ENCODE peak calls at places on chromosomes 2 and 18, in ten cellular contexts. B is GM12878, M is sigmoid colon, C is HepG2, U is ovary, O is SK-N-SH, Z is upper lobe of left lung, I is transverse colon, W is A549, V is K562. D is an unnamed sample.

GRCh38 chr2:98917031-98917459 is 19.0 kb downstream of the CRACDL start:
- DNase-seq in B (no peak), M (no peak), C (no peak), U (no peak), O (no peak), Z (no peak), I (no peak), W (peak), V (no peak), D (no peak)

GRCh38 chr2:64797881-64798590 is 144.3 kb upstream of the SERTAD2 start:
- DNase-seq in B (no peak), M (no peak), C (peak), U (no peak), O (no peak), Z (no peak), I (no peak), W (no peak), V (no peak), D (no peak)

GRCh38 chr2:11556101-11556806 is 22.4 kb downstream of the GREB1 start:
- DNase-seq in B (no peak), M (no peak), C (no peak), U (peak), O (no peak), Z (no peak), I (no peak), W (no peak), V (no peak), D (no peak)

GRCh38 chr2:84906108-84906899 is 848 bp downstream of the TMSB10 start:
- DNase-seq in B (no peak), M (peak), C (no peak), U (peak), O (peak), Z (peak), I (peak), W (no peak), V (peak), D (no peak)

GRCh38 chr2:160432633-160433032 is 61.0 kb downstream of the RBMS1 start:
- DNase-seq in B (no peak), M (no peak), C (no peak), U (no peak), O (no peak), Z (no peak), I (peak), W (peak), V (no peak), D (no peak)

GRCh38 chr2:102932521-102932920 is 170.7 kb downstream of the TMEM182 start:
- DNase-seq in B (no peak), M (no peak), C (no peak), U (no peak), O (no peak), Z (no peak), I (no peak), W (no peak), V (no peak), D (no peak)

GRCh38 chr2:158412206-158412605 is 44.3 kb downstream of the CCDC148 start:
- DNase-seq in B (no peak), M (no peak), C (peak), U (no peak), O (no peak), Z (no peak), I (no peak), W (no peak), V (no peak), D (no peak)

GRCh38 chr18:59063300-59063895 is 76.3 kb upstream of the SEC11C start:
- DNase-seq in B (peak), M (peak), C (no peak), U (no peak), O (no peak), Z (no peak), I (no peak), W (no peak), V (no peak), D (no peak)

GRCh38 chr2:160472839-160473251 is 20.8 kb downstream of the RBMS1 start:
- DNase-seq in B (no peak), M (no peak), C (no peak), U (no peak), O (no peak), Z (no peak), I (no peak), W (no peak), V (no peak), D (no peak)

GRCh38 chr2:127157651-127158460 is 50.9 kb upstream of the BIN1 start:
- DNase-seq in B (no peak), M (peak), C (peak), U (no peak), O (peak), Z (no peak), I (no peak), W (no peak), V (no peak), D (no peak)

GRCh38 chr18:77141401-77142118 is 9.0 kb upstream of the MBP start:
- DNase-seq in B (no peak), M (no peak), C (no peak), U (no peak), O (no peak), Z (no peak), I (no peak), W (no peak), V (no peak), D (no peak)

GRCh38 chr18:56108486-56109367 is 520.7 kb upstream of the TCF4 start:
- DNase-seq in B (no peak), M (no peak), C (no peak), U (no peak), O (no peak), Z (no peak), I (no peak), W (no peak), V (no peak), D (no peak)

GRCh38 chr2:217527586-217528202 is 475.1 kb downstream of the TNS1 start:
- DNase-seq in B (no peak), M (no peak), C (no peak), U (no peak), O (no peak), Z (no peak), I (no peak), W (no peak), V (no peak), D (no peak)

GRCh38 chr18:80159713-80160636 is 50.9 kb downstream of the ADNP2 start:
- DNase-seq in B (no peak), M (no peak), C (no peak), U (no peak), O (no peak), Z (peak), I (no peak), W (no peak), V (no peak), D (no peak)

GRCh38 chr18:74342416-74343043 is 26.9 kb downstream of the C18orf63 start:
- DNase-seq in B (no peak), M (no peak), C (peak), U (no peak), O (peak), Z (no peak), I (peak), W (no peak), V (no peak), D (peak)

GRCh38 chr2:98188351-98189046 is 101.5 kb downstream of the VWA3B start:
- DNase-seq in B (no peak), M (no peak), C (peak), U (no peak), O (no peak), Z (no peak), I (no peak), W (no peak), V (no peak), D (no peak)

GRCh38 chr2:233681534-233682099 is at the start of gene UGT1A7:
- DNase-seq in B (no peak), M (no peak), C (no peak), U (no peak), O (no peak), Z (no peak), I (no peak), W (no peak), V (no peak), D (no peak)

GRCh38 chr2:45043171-45043570 is 33.9 kb upstream of the SIX2 start:
- DNase-seq in B (no peak), M (no peak), C (no peak), U (no peak), O (no peak), Z (no peak), I (peak), W (no peak), V (no peak), D (no peak)

GRCh38 chr2:23859983-23860382 is 66.9 kb downstream of the ATAD2B start:
- DNase-seq in B (no peak), M (no peak), C (no peak), U (no peak), O (no peak), Z (no peak), I (no peak), W (no peak), V (no peak), D (no peak)

GRCh38 chr2:238241970-238242369 is 2.1 kb upstream of the HES6 start:
- DNase-seq in B (no peak), M (no peak), C (no peak), U (no peak), O (no peak), Z (no peak), I (no peak), W (no peak), V (no peak), D (no peak)

GRCh38 chr18:27276479-27276878 is 91.4 kb upstream of the CHST9 start:
- DNase-seq in B (no peak), M (no peak), C (no peak), U (no peak), O (no peak), Z (no peak), I (no peak), W (no peak), V (no peak), D (no peak)

GRCh38 chr2:1864981-1865421 is 120.7 kb upstream of the PXDN start:
- DNase-seq in B (no peak), M (no peak), C (no peak), U (no peak), O (no peak), Z (peak), I (no peak), W (no peak), V (no peak), D (no peak)

GRCh38 chr2:42783511-42783910 is 8.9 kb downstream of the HAAO start:
- DNase-seq in B (no peak), M (no peak), C (no peak), U (no peak), O (no peak), Z (no peak), I (no peak), W (no peak), V (no peak), D (no peak)

GRCh38 chr18:56538756-56539155 is 99.6 kb downstream of the TXNL1 start:
- DNase-seq in B (no peak), M (no peak), C (no peak), U (no peak), O (no peak), Z (no peak), I (no peak), W (no peak), V (no peak), D (no peak)

GRCh38 chr2:70523996-70524965 is 29.3 kb downstream of the TGFA start:
- DNase-seq in B (no peak), M (no peak), C (peak), U (no peak), O (no peak), Z (peak), I (peak), W (peak), V (no peak), D (no peak)

GRCh38 chr2:28670882-28671281 is 80.7 kb upstream of the PPP1CB start:
- DNase-seq in B (no peak), M (no peak), C (no peak), U (no peak), O (no peak), Z (no peak), I (no peak), W (no peak), V (no peak), D (no peak)

GRCh38 chr2:241151934-241152660 is 1.8 kb downstream of the PPP1R7 start:
- DNase-seq in B (no peak), M (no peak), C (no peak), U (no peak), O (no peak), Z (no peak), I (no peak), W (no peak), V (no peak), D (no peak)

GRCh38 chr2:202736826-202737225 is 102.1 kb downstream of the FAM117B start:
- DNase-seq in B (no peak), M (no peak), C (no peak), U (no peak), O (no peak), Z (no peak), I (no peak), W (no peak), V (no peak), D (no peak)

GRCh38 chr2:88739985-88740600 is 48.6 kb downstream of the RPIA start:
- DNase-seq in B (peak), M (no peak), C (peak), U (no peak), O (peak), Z (no peak), I (peak), W (peak), V (peak), D (peak)

GRCh38 chr2:186639939-186640338 is 50.1 kb downstream of the ITGAV start:
- DNase-seq in B (peak), M (no peak), C (no peak), U (no peak), O (no peak), Z (no peak), I (no peak), W (no peak), V (no peak), D (no peak)

GRCh38 chr18:76678248-76678647 is 144.1 kb upstream of the ZNF236 start:
- DNase-seq in B (no peak), M (no peak), C (no peak), U (no peak), O (no peak), Z (no peak), I (no peak), W (no peak), V (no peak), D (no peak)

GRCh38 chr2:151786493-151786892 is 41.7 kb downstream of the ARL5A start:
- DNase-seq in B (no peak), M (no peak), C (no peak), U (no peak), O (no peak), Z (no peak), I (no peak), W (no peak), V (no peak), D (no peak)

GRCh38 chr2:53568463-53568862 is 199.1 kb upstream of the CHAC2 start:
- DNase-seq in B (no peak), M (no peak), C (no peak), U (no peak), O (no peak), Z (no peak), I (no peak), W (no peak), V (no peak), D (no peak)

GRCh38 chr2:108570416-108570815 is 36.1 kb downstream of the LIMS1 start:
- DNase-seq in B (no peak), M (no peak), C (no peak), U (no peak), O (no peak), Z (no peak), I (no peak), W (no peak), V (no peak), D (no peak)

GRCh38 chr2:158967731-158968395 is 577 bp upstream of the TANC1 start:
- DNase-seq in B (no peak), M (peak), C (no peak), U (peak), O (peak), Z (peak), I (peak), W (no peak), V (no peak), D (peak)

GRCh38 chr2:102615620-102616436 is 3.5 kb upstream of the SLC9A2 start:
- DNase-seq in B (no peak), M (no peak), C (peak), U (no peak), O (peak), Z (no peak), I (peak), W (peak), V (peak), D (peak)

GRCh38 chr2:636151-636621 is 41.0 kb downstream of the TMEM18 start:
- DNase-seq in B (no peak), M (peak), C (no peak), U (no peak), O (no peak), Z (peak), I (no peak), W (no peak), V (no peak), D (no peak)

GRCh38 chr2:231126123-231126522 is 1.3 kb upstream of the HTR2B start:
- DNase-seq in B (no peak), M (no peak), C (no peak), U (no peak), O (no peak), Z (peak), I (no peak), W (no peak), V (no peak), D (no peak)

GRCh38 chr2:231123362-231123898 is 1.4 kb downstream of the HTR2B start:
- DNase-seq in B (peak), M (no peak), C (peak), U (no peak), O (peak), Z (no peak), I (no peak), W (no peak), V (no peak), D (no peak)

GRCh38 chr2:231127480-231127879 is 2.6 kb upstream of the HTR2B start:
- DNase-seq in B (no peak), M (no peak), C (no peak), U (no peak), O (no peak), Z (no peak), I (no peak), W (no peak), V (no peak), D (no peak)

GRCh38 chr2:231124833-231125232 is at the start of gene HTR2B:
- DNase-seq in B (no peak), M (no peak), C (no peak), U (no peak), O (peak), Z (no peak), I (no peak), W (no peak), V (no peak), D (peak)

DNA sequence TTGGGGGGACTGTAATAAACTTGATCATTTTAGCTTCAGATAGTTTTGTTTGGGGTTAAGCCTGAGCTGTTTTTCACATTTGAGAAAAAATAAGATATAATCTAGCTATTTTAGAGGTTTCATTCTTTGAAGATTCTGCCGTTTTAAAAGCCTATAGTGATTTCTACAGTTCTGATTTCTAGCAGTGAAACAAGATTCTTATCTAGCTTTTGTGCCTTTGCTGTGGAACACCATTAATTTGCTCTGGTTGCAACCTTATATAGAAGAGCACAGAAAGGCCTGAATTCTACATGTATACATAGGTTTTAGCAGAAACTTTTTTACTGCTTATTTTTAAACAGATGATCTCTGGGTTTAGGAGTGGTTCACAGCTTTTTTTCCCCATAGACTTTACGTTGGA is 430 bp upstream of the HTR2B start:
- DNase-seq in B (no peak), M (no peak), C (no peak), U (no peak), O (peak), Z (no peak), I (no peak), W (no peak), V (no peak), D (no peak)
- H3K4me3 ChIP-seq in B (no peak), M (no peak), C (no peak), U (peak), O (no peak), Z (no peak), I (no peak), W (no peak), V (no peak), D (no peak)

GRCh38 chr2:130391872-130392670 is 36.2 kb downstream of the PTPN18 start:
- DNase-seq in B (no peak), M (peak), C (peak), U (no peak), O (peak), Z (peak), I (no peak), W (no peak), V (no peak), D (no peak)
- TF ChIP-seq EP300 in B (no peak), M (no peak), C (no peak), U (no peak), O (no peak), Z (no peak), I (no peak), W (no peak), V (no peak), D (no peak)

GRCh38 chr18:3605562-3606443 is 155.8 kb downstream of the TGIF1 start:
- DNase-seq in B (no peak), M (peak), C (no peak), U (no peak), O (no peak), Z (no peak), I (no peak), W (no peak), V (peak), D (no peak)
- H3K4me3 ChIP-seq in B (peak), M (peak), C (peak), U (peak), O (peak), Z (peak), I (peak), W (peak), V (peak), D (peak)

GRCh38 chr18:23314672-23315071 is 138.4 kb upstream of the RIOK3 start:
- DNase-seq in B (no peak), M (no peak), C (no peak), U (no peak), O (no peak), Z (no peak), I (no peak), W (no peak), V (no peak), D (no peak)
- TF ChIP-seq EP300 in B (no peak), M (no peak), C (no peak), U (no peak), O (no peak), Z (no peak), I (no peak), W (no peak), V (no peak), D (no peak)

DNA sequence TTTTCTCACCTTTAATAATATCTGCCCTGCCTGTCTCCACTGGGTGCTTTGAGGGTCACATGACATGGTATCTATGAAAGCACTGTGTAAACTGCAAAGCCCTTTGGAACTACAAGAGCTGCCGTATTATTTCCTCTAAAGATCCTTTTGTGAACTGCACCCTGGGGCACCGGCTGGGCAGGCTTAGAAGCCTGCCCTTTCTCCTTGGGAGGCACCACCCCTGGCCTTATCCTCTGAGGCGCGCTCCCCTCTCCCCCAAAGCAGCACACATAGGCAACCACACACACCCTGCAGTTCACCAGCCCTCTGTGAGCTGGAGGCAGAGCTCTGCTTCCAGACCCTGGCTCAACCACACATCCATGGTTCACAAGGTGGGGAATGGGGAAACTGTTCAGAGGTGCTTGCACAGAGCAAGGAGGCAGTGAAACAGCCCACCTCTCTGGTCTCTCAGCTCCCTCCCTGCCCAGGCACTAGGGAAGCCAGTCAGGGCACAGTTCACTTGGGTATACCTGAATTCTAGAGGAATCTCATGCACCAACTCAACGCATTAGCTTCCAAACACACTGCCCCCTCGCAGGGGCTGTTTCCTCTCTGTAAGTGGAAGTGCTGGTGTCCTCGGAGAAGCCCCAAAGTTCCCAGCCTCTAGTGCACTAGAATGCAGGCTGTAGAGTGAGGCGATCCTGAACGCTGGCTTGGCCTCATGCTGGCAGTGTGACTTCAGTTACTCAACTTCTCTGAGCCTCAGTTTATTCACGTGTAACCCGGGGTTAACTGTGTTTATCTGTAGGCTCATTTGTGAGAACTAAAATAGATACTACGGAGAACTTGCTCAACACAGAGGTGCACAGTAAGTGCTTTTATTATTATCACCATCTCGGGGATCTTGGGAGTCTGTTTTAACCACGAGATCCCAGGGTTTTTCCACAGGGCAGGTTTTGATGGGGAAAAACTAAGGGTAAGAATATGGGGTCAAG is 11.1 kb downstream of the SIGLEC15 start:
- DNase-seq in B (no peak), M (no peak), C (no peak), U (no peak), O (no peak), Z (no peak), I (no peak), W (no peak), V (no peak), D (no peak)
- H3K4me3 ChIP-seq in B (no peak), M (no peak), C (no peak), U (no peak), O (no peak), Z (no peak), I (no peak), W (no peak), V (no peak), D (no peak)

GRCh38 chr2:9614562-9614961 is 16.2 kb downstream of the YWHAQ start:
- DNase-seq in B (no peak), M (no peak), C (no peak), U (no peak), O (no peak), Z (no peak), I (no peak), W (no peak), V (no peak), D (no peak)

GRCh38 chr2:9617296-9617695 is 13.5 kb downstream of the YWHAQ start:
- DNase-seq in B (no peak), M (no peak), C (no peak), U (no peak), O (no peak), Z (no peak), I (no peak), W (no peak), V (no peak), D (no peak)

GRCh38 chr2:9618410-9618809 is 12.4 kb downstream of the YWHAQ start:
- DNase-seq in B (no peak), M (no peak), C (no peak), U (no peak), O (no peak), Z (no peak), I (no peak), W (no peak), V (no peak), D (no peak)

GRCh38 chr2:9613291-9613690 is 17.5 kb downstream of the YWHAQ start:
- DNase-seq in B (no peak), M (no peak), C (no peak), U (no peak), O (no peak), Z (no peak), I (no peak), W (no peak), V (no peak), D (no peak)

GRCh38 chr2:9617749-9618148 is 13.0 kb downstream of the YWHAQ start:
- DNase-seq in B (no peak), M (no peak), C (no peak), U (no peak), O (no peak), Z (no peak), I (no peak), W (no peak), V (no peak), D (no peak)
- TF ChIP-seq EP300 in B (no peak), M (no peak), C (no peak), U (no peak), O (peak), Z (no peak), I (no peak), W (no peak), V (no peak), D (no peak)